ENCODE peak calls at places on chromosomes 4 and X, in four cellular contexts. B is body of pancreas, W is PC-9, C is right lobe of liver. O is an unnamed sample.

GRCh38 chrX:49171752-49172279 is at the start of gene PLP2:
- DNase-seq in W (peak), B (peak), C (peak), O (no peak)

GRCh38 chrX:23292979-23293651 is 41.5 kb upstream of the PTCHD1 start:
- DNase-seq in C (no peak), W (no peak), B (no peak), O (no peak)

GRCh38 chr4:165070560-165070959 is 16.9 kb downstream of the TRIM75 start:
- DNase-seq in B (no peak), C (no peak), W (no peak), O (no peak)

GRCh38 chrX:63506320-63506719 is 155.2 kb upstream of the SPIN4 start:
- DNase-seq in C (no peak), W (no peak), B (no peak), O (no peak)

GRCh38 chrX:56228914-56229313 is 3.2 kb upstream of the KLF8 start:
- DNase-seq in C (no peak), W (no peak), B (no peak), O (no peak)

GRCh38 chrX:102899940-102900916 is 36.8 kb upstream of the RAB40AL start:
- DNase-seq in W (peak), B (peak), C (peak), O (peak)

GRCh38 chrX:17878028-17878670 is 17.1 kb upstream of the RAI2 start:
- DNase-seq in B (no peak), C (no peak), W (no peak), O (no peak)

GRCh38 chrX:15820106-15821073 is 30.1 kb downstream of the ZRSR2 start:
- DNase-seq in W (no peak), C (no peak), B (no peak), O (no peak)

GRCh38 chrX:129717902-129718301 is 20.9 kb upstream of the XPNPEP2 start:
- DNase-seq in W (no peak), B (no peak), C (no peak), O (no peak)

DNA sequence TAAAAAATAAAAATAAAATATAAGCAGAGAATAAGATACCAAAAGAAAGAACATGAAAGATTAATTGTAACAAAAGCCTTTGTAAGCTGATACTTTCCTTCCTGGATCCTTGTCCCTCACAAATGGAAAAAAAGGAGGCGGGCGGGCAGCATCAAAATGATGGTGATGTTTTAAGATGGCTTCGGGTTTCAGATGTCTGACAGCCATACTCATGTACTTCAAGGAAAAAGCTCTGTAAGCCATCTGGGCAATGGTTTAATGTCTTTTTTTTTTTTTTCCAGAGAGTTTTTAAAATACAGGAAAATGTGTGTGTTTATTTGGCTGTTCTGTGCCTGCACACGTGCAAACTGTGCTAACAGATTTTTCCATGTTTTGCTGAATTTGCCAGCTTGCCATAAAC is 36.0 kb downstream of the AFAP1 start:
- DNase-seq in B (no peak), W (no peak), C (no peak), O (no peak)
- TF ChIP-seq CTCF in B (no peak), W (no peak), C (no peak), O (no peak)

GRCh38 chrX:39709364-39709763 is 388.4 kb downstream of the BCOR start:
- DNase-seq in W (no peak), B (no peak), C (no peak), O (no peak)

GRCh38 chrX:39704590-39704989 is 393.2 kb downstream of the BCOR start:
- DNase-seq in W (no peak), C (no peak), B (no peak), O (no peak)

GRCh38 chrX:39703307-39703706 is 394.5 kb downstream of the BCOR start:
- DNase-seq in W (no peak), B (no peak), C (no peak), O (no peak)

DNA sequence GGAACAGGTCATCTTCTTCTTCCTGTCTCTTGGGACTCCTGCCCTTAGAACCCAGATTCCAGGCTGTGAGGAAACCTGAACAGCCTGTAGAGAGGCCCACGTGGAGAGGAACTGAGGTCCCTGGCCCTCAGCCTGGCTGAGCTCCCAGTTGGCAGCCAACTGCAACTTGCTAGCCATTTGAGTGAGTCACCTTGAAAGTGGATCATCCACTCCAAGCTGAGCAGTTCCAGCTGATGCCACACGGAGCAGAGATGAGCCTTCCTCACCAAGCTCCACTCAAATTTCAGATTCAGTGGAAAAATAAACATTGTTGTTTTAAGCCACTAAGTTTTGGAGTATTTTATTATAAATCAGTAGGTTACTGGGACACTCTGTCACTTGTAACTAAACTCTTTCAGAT is 392.5 kb downstream of the BCOR start:
- DNase-seq in B (peak), C (peak), W (no peak), O (no peak)
- TF ChIP-seq CTCF in B (no peak), C (peak), W (no peak), O (peak)

GRCh38 chrX:97740886-97741285 is 857.2 kb downstream of the RPA4 start:
- DNase-seq in C (no peak), W (no peak), B (no peak), O (no peak)

GRCh38 chrX:97740044-97740443 is 856.3 kb downstream of the RPA4 start:
- DNase-seq in B (no peak), C (no peak), W (no peak), O (no peak)

GRCh38 chrX:97747346-97747745 is 863.6 kb downstream of the RPA4 start:
- DNase-seq in C (no peak), B (no peak), W (no peak), O (no peak)

GRCh38 chrX:97743014-97743413 is 859.3 kb downstream of the RPA4 start:
- DNase-seq in C (no peak), B (no peak), W (no peak), O (no peak)
- TF ChIP-seq CTCF in C (peak), B (no peak), W (no peak), O (no peak)

GRCh38 chrX:30714138-30714537 is 60.9 kb downstream of the GK start:
- DNase-seq in C (no peak), W (no peak), B (no peak), O (no peak)

GRCh38 chrX:30712214-30712613 is 59.0 kb downstream of the GK start:
- DNase-seq in W (no peak), B (no peak), C (no peak), O (no peak)

GRCh38 chrX:30715976-30716375 is 62.8 kb downstream of the GK start:
- DNase-seq in C (no peak), B (no peak), W (no peak), O (no peak)

DNA sequence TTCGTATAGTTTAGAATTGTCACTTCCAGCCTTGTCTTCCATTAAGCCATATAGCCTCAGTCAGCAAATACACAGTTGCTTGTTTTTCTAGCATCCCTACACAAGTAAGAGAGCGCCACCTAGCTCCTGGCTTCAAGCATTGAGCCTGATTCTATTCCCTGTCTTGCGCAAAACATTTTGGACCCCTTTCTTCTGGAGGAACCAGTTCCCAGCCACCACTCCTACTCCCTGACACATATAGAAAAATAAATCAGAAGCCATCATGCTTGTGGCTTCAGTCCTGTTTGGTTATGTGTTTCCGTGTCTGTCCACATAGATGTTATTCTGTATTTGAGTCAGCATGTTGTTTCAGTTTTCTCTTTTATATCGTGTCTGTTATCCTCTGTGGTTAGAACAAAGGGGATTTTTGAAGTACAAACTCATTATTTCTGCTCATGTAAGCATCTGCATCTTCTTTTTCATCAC is 59.9 kb downstream of the GK start:
- DNase-seq in B (peak), W (no peak), C (no peak), O (peak)
- TF ChIP-seq CTCF in B (peak), W (peak), C (peak), O (peak)

O was measured in progenitor cell of endocrine pancreas.